ENCODE peak calls at places on chromosomes 13 and 19, in five cellular contexts. One of them, this sample, is unnamed.

GRCh38 chr13:28493740-28494536 is 990 bp downstream of the FLT1 start:
- DNase-seq in lower lobe of right lung: peak
- DNase-seq in mucosa of gallbladder: no peak
- DNase-seq in GF-D8: no peak
- DNase-seq in anterior cingulate cortex: no peak
- DNase-seq in this sample: no peak

GRCh38 chr13:40617801-40618356 is 48.6 kb downstream of the FOXO1 start:
- DNase-seq in lower lobe of right lung: no peak
- DNase-seq in mucosa of gallbladder: no peak
- DNase-seq in GF-D8: no peak
- DNase-seq in anterior cingulate cortex: no peak
- DNase-seq in this sample: no peak

GRCh38 chr13:94342436-94343242 is 136.8 kb downstream of the DCT start:
- DNase-seq in lower lobe of right lung: no peak
- DNase-seq in mucosa of gallbladder: no peak
- DNase-seq in GF-D8: no peak
- DNase-seq in anterior cingulate cortex: no peak
- DNase-seq in this sample: no peak

GRCh38 chr19:57949702-57950101 is 2.2 kb upstream of the ZNF256 start:
- DNase-seq in lower lobe of right lung: no peak
- DNase-seq in mucosa of gallbladder: no peak
- DNase-seq in GF-D8: no peak
- DNase-seq in anterior cingulate cortex: no peak
- DNase-seq in this sample: no peak

GRCh38 chr19:47623921-47624391 is 15.0 kb downstream of the BICRA start:
- DNase-seq in lower lobe of right lung: no peak
- DNase-seq in mucosa of gallbladder: no peak
- DNase-seq in GF-D8: no peak
- DNase-seq in anterior cingulate cortex: no peak
- DNase-seq in this sample: no peak

GRCh38 chr19:49802836-49803528 is 10.1 kb downstream of the FUZ start:
- DNase-seq in lower lobe of right lung: no peak
- DNase-seq in mucosa of gallbladder: no peak
- DNase-seq in GF-D8: no peak
- DNase-seq in anterior cingulate cortex: no peak
- DNase-seq in this sample: no peak

GRCh38 chr19:38838208-38838985 is 6.8 kb upstream of the ECH1 start:
- DNase-seq in lower lobe of right lung: no peak
- DNase-seq in mucosa of gallbladder: no peak
- DNase-seq in GF-D8: no peak
- DNase-seq in anterior cingulate cortex: no peak
- DNase-seq in this sample: peak

GRCh38 chr13:62887046-62887445 is 1471.4 kb upstream of the PCDH20 start:
- DNase-seq in lower lobe of right lung: no peak
- DNase-seq in mucosa of gallbladder: no peak
- DNase-seq in GF-D8: no peak
- DNase-seq in anterior cingulate cortex: no peak
- DNase-seq in this sample: no peak

GRCh38 chr19:17632577-17632976 is 55.6 kb downstream of the UNC13A start:
- DNase-seq in lower lobe of right lung: peak
- DNase-seq in mucosa of gallbladder: no peak
- DNase-seq in GF-D8: no peak
- DNase-seq in anterior cingulate cortex: no peak
- DNase-seq in this sample: no peak

GRCh38 chr19:2711175-2711936 is 8.9 kb upstream of the GNG7 start:
- DNase-seq in lower lobe of right lung: no peak
- DNase-seq in mucosa of gallbladder: no peak
- DNase-seq in GF-D8: no peak
- DNase-seq in anterior cingulate cortex: no peak
- DNase-seq in this sample: no peak

GRCh38 chr13:40192516-40193257 is 473.8 kb downstream of the FOXO1 start:
- DNase-seq in lower lobe of right lung: no peak
- DNase-seq in mucosa of gallbladder: no peak
- DNase-seq in GF-D8: no peak
- DNase-seq in anterior cingulate cortex: no peak
- DNase-seq in this sample: no peak

GRCh38 chr19:12379732-12380443 is 14.4 kb upstream of the ZNF442 start:
- DNase-seq in lower lobe of right lung: no peak
- DNase-seq in mucosa of gallbladder: no peak
- DNase-seq in GF-D8: no peak
- DNase-seq in anterior cingulate cortex: no peak
- DNase-seq in this sample: no peak

GRCh38 chr19:46408611-46409039 is 4.7 kb downstream of the CCDC8 start:
- DNase-seq in lower lobe of right lung: peak
- DNase-seq in mucosa of gallbladder: peak
- DNase-seq in GF-D8: no peak
- DNase-seq in anterior cingulate cortex: no peak
- DNase-seq in this sample: no peak

GRCh38 chr13:65336106-65336603 is 1894.0 kb downstream of the PCDH9 start:
- DNase-seq in lower lobe of right lung: no peak
- DNase-seq in mucosa of gallbladder: no peak
- DNase-seq in GF-D8: no peak
- DNase-seq in anterior cingulate cortex: no peak
- DNase-seq in this sample: no peak